ENCODE peak calls at places on chromosome 1, in eight cellular contexts. J is PC-9; I is cardiac muscle cell; C is thyroid gland; P is thoracic aorta; L is effector memory CD4-positive, alpha-beta T cell; Y is brain microvascular endothelial cell; K is left lung. U is an unnamed sample.

GRCh38 chr1:203301331-203301668 is 4.0 kb upstream of the BTG2 start:
- DNase-seq in J (no peak), L (no peak), C (no peak), I (no peak), P (no peak), K (no peak), Y (no peak), U (no peak)

GRCh38 chr1:240768979-240769378 is 157.0 kb upstream of the GREM2 start:
- DNase-seq in Y (no peak), J (peak), C (no peak), L (no peak), I (no peak), K (no peak), P (no peak), U (no peak)

GRCh38 chr1:27366411-27367159 is at the start of gene MAP3K6:
- DNase-seq in I (peak), P (peak), L (no peak), Y (peak), C (peak), J (peak), K (peak), U (no peak)

GRCh38 chr1:118340928-118341905 is 156.2 kb upstream of the SPAG17 start:
- DNase-seq in K (no peak), Y (no peak), P (no peak), L (no peak), C (peak), J (peak), I (no peak), U (no peak)

GRCh38 chr1:24769656-24770651 is 24.7 kb downstream of the CLIC4 start:
- DNase-seq in K (no peak), J (peak), C (no peak), P (no peak), L (no peak), I (peak), Y (peak), U (no peak)

GRCh38 chr1:110672001-110672752 is 2.6 kb downstream of the KCNA3 start:
- DNase-seq in I (peak), K (no peak), L (peak), P (no peak), C (no peak), Y (no peak), J (no peak), U (peak)

GRCh38 chr1:226643167-226643566 is 94.6 kb downstream of the STUM start:
- DNase-seq in Y (peak), K (peak), I (peak), L (peak), C (no peak), P (no peak), J (peak), U (peak)

GRCh38 chr1:23444104-23444533 is 19.6 kb upstream of the TCEA3 start:
- DNase-seq in L (no peak), J (no peak), Y (no peak), P (peak), K (peak), I (peak), C (peak), U (no peak)

GRCh38 chr1:209576798-209577197 is 6.7 kb upstream of the CAMK1G start:
- DNase-seq in I (peak), K (peak), J (peak), P (peak), Y (peak), C (peak), L (peak), U (peak)

GRCh38 chr1:3267550-3268270 is 186.8 kb upstream of the ARHGEF16 start:
- DNase-seq in I (no peak), K (no peak), P (no peak), Y (no peak), J (no peak), C (no peak), L (no peak), U (no peak)

GRCh38 chr1:228174482-228175315 is 9.1 kb downstream of the IBA57 start:
- DNase-seq in P (no peak), K (peak), C (no peak), I (peak), Y (no peak), J (no peak), L (peak), U (no peak)

GRCh38 chr1:192552619-192553225 is 22.9 kb upstream of the RGS1 start:
- DNase-seq in J (no peak), Y (no peak), I (no peak), C (no peak), L (no peak), P (no peak), K (no peak), U (no peak)

GRCh38 chr1:91727763-91728162 is 158.2 kb downstream of the TGFBR3 start:
- DNase-seq in K (no peak), Y (no peak), I (peak), C (no peak), P (no peak), L (no peak), J (no peak), U (no peak)

GRCh38 chr1:91724644-91725043 is 161.3 kb downstream of the TGFBR3 start:
- DNase-seq in I (no peak), L (no peak), P (no peak), C (no peak), Y (no peak), K (no peak), J (no peak), U (no peak)

GRCh38 chr1:91724231-91724630 is 161.7 kb downstream of the TGFBR3 start:
- DNase-seq in J (no peak), I (no peak), C (no peak), P (no peak), K (no peak), L (no peak), Y (no peak), U (no peak)

GRCh38 chr1:91729621-91730348 is 156.2 kb downstream of the TGFBR3 start:
- DNase-seq in Y (no peak), I (no peak), P (no peak), C (no peak), L (no peak), J (no peak), K (no peak), U (no peak)

DNA sequence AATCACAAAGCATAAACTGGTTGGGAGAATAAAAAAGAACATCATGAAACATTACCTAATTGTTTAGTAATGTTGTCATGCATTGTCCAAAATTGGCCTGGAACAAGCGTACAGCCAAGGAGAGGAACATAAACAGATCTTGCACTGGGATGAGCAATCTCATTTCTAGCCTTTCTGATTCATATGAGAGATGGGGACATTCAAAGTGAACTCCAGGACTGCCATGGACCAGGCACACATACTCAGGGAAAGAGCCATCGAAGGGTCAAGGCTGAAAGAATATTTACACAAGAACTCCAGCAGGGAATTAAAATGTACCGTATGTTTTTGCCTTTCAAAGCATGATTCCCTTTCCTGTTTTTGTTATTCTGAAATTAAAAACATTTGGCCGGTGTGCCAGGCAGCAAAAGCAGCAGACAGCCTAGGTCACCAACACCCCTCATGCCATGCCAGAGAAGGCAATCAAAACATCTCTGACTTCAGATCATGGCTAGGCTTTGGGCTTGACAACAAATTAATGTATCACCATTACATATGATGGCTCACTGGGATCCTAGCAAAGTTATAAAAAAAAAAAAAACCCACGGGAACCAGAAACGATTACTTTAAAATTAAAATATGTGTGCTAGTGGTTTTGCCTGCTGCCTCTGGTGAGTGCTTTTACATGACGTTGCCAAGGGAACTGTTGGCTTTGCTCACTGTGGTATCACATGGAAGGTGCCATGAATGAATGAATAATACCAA is 159.8 kb downstream of the TGFBR3 start:
- DNase-seq in J (no peak), P (peak), I (peak), C (peak), K (no peak), Y (peak), L (no peak), U (no peak)
- H3K4me3 ChIP-seq in J (no peak), P (peak), I (no peak), C (no peak), K (no peak), Y (no peak), L (no peak), U (no peak)

GRCh38 chr1:39700348-39700747 is 9.1 kb upstream of the HPCAL4 start:
- DNase-seq in P (no peak), Y (no peak), K (no peak), C (no peak), J (no peak), L (no peak), I (no peak), U (no peak)
- H3K27ac ChIP-seq in P (no peak), Y (no peak), K (no peak), C (no peak), J (no peak), L (no peak), I (no peak), U (no peak)

GRCh38 chr1:9823943-9824701 is at the start of gene CLSTN1:
- DNase-seq in I (peak), K (peak), C (peak), Y (peak), P (peak), J (peak), L (peak), U (peak)

GRCh38 chr1:9825101-9826074 is 1.6 kb upstream of the CLSTN1 start:
- DNase-seq in P (no peak), K (peak), C (peak), Y (peak), L (peak), J (peak), I (peak), U (no peak)

GRCh38 chr1:9826087-9826486 is 2.3 kb upstream of the CLSTN1 start:
- DNase-seq in L (no peak), I (no peak), Y (no peak), J (no peak), C (no peak), P (no peak), K (no peak), U (no peak)

GRCh38 chr1:9823693-9823942 is 147 bp downstream of the CLSTN1 start:
- DNase-seq in L (no peak), C (no peak), K (no peak), Y (no peak), I (no peak), P (no peak), J (no peak), U (no peak)

GRCh38 chr1:9824702-9825089 is 931 bp upstream of the CLSTN1 start:
- DNase-seq in J (no peak), Y (no peak), I (no peak), P (no peak), K (no peak), L (no peak), C (no peak), U (no peak)
- H3K4me3 ChIP-seq in J (peak), Y (no peak), I (peak), P (peak), K (no peak), L (peak), C (no peak), U (peak)

GRCh38 chr1:170698301-170698700 is 34.4 kb downstream of the PRRX1 start:
- DNase-seq in J (no peak), L (no peak), C (no peak), Y (no peak), K (no peak), I (no peak), P (no peak), U (no peak)

GRCh38 chr1:170697338-170697715 is 33.4 kb downstream of the PRRX1 start:
- DNase-seq in Y (no peak), I (no peak), L (no peak), K (no peak), C (no peak), P (no peak), J (no peak), U (no peak)

GRCh38 chr1:170696591-170697337 is 32.8 kb downstream of the PRRX1 start:
- DNase-seq in K (no peak), C (no peak), P (no peak), Y (no peak), J (no peak), L (no peak), I (peak), U (no peak)

GRCh38 chr1:170694172-170694926 is 30.4 kb downstream of the PRRX1 start:
- DNase-seq in L (no peak), Y (no peak), I (peak), P (no peak), C (no peak), J (no peak), K (no peak), U (no peak)

DNA sequence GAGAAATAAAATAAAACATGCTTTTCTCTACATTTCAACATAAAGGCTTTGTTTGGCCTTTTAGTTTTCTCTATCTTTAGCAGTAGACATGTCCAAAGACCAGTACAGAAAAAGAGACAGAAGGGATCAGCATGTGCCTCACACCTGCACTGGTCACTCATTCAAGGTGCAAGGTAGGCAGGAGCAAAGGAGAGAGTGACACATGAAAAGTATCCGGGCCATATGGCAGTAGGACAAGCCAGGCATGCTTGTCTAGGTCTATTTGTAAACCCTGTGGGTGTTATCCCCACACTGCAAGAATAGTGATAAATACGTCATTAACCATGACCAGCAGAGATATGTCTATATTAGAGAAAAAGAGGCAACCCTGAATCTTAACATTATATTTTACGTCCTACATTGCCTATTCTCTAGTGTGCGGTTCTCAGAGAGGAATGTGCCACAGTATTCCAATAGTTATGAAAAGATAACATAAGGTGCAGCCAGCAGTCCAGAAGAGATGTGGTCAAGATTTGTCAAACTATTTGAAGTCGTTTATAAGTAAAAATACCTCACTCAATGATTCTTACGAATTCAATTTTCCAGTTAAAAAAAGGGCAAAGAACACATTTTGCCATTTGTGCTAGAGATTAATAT is 32.1 kb downstream of the PRRX1 start:
- DNase-seq in K (no peak), C (no peak), J (no peak), L (no peak), Y (no peak), I (peak), P (no peak), U (no peak)
- H3K27ac ChIP-seq in K (no peak), C (no peak), J (no peak), L (no peak), Y (peak), I (peak), P (peak), U (no peak)

GRCh38 chr1:157994081-157994581 is 686 bp downstream of the KIRREL1 start:
- DNase-seq in P (no peak), J (no peak), Y (no peak), C (no peak), K (no peak), L (no peak), I (no peak), U (no peak)

GRCh38 chr1:157994704-157995540 is 1.5 kb downstream of the KIRREL1 start:
- DNase-seq in C (peak), L (no peak), K (no peak), J (no peak), I (peak), P (no peak), Y (no peak), U (no peak)

GRCh38 chr1:157993179-157994080 is at the start of gene KIRREL1:
- DNase-seq in Y (peak), C (peak), P (no peak), K (peak), L (no peak), I (peak), J (no peak), U (no peak)

GRCh38 chr1:157992813-157993178 is 649 bp upstream of the KIRREL1 start:
- DNase-seq in C (peak), L (no peak), I (no peak), P (no peak), J (no peak), Y (no peak), K (no peak), U (no peak)

GRCh38 chr1:157995575-157996169 is 2.2 kb downstream of the KIRREL1 start:
- DNase-seq in L (no peak), J (no peak), C (no peak), P (no peak), Y (no peak), I (no peak), K (no peak), U (no peak)
- H3K4me3 ChIP-seq in L (no peak), J (no peak), C (no peak), P (peak), Y (peak), I (no peak), K (no peak), U (no peak)

GRCh38 chr1:21543598-21543997 is 34.4 kb downstream of the ALPL start:
- DNase-seq in I (no peak), L (no peak), P (no peak), K (no peak), Y (no peak), J (no peak), C (no peak), U (no peak)
- H3K27ac ChIP-seq in I (no peak), L (no peak), P (no peak), K (no peak), Y (no peak), J (no peak), C (no peak), U (no peak)

GRCh38 chr1:207424570-207425131 is 29.5 kb upstream of the CR2 start:
- DNase-seq in C (no peak), K (no peak), L (no peak), I (no peak), P (no peak), Y (no peak), J (no peak), U (no peak)
- H3K4me3 ChIP-seq in C (no peak), K (no peak), L (no peak), I (no peak), P (no peak), Y (no peak), J (no peak), U (no peak)

GRCh38 chr1:201267481-201268229 is 15.7 kb upstream of the PKP1 start:
- DNase-seq in I (no peak), K (no peak), Y (peak), L (no peak), J (peak), C (no peak), P (no peak), U (no peak)
- H3K27ac ChIP-seq in I (no peak), K (no peak), Y (peak), L (no peak), J (peak), C (no peak), P (no peak), U (no peak)

GRCh38 chr1:186175588-186175987 is 199.5 kb downstream of the TPR start:
- DNase-seq in C (peak), P (no peak), L (no peak), Y (no peak), I (peak), K (no peak), J (no peak), U (no peak)

GRCh38 chr1:186183219-186183618 is 191.8 kb downstream of the TPR start:
- DNase-seq in P (peak), C (peak), K (no peak), I (peak), J (peak), L (no peak), Y (peak), U (no peak)

GRCh38 chr1:186183970-186184628 is 191.0 kb downstream of the TPR start:
- DNase-seq in I (no peak), L (no peak), J (no peak), Y (no peak), P (no peak), C (no peak), K (no peak), U (no peak)

GRCh38 chr1:186178426-186179043 is 196.5 kb downstream of the TPR start:
- DNase-seq in K (no peak), I (no peak), L (no peak), P (no peak), Y (no peak), J (no peak), C (no peak), U (no peak)
- H3K4me3 ChIP-seq in K (no peak), I (no peak), L (no peak), P (peak), Y (no peak), J (no peak), C (no peak), U (no peak)